ENCODE peak calls at places on chromosome 14, in six cellular contexts. H, F, B, D, C and N are unnamed samples.

GRCh38 chr14:91264151-91265150 is 19.9 kb upstream of the GPR68 start:
- DNase-seq in D (no peak), H (peak; percentile 57), F (no peak), C (no peak), B (no peak), N (no peak)

GRCh38 chr14:89187501-89187900 is 229.5 kb downstream of the FOXN3 start:
- DNase-seq in B (no peak), D (no peak), F (no peak), C (no peak), H (no peak), N (no peak)

GRCh38 chr14:72844528-72844927 is 49.4 kb downstream of the DPF3 start:
- DNase-seq in C (no peak), B (peak; percentile 66), H (no peak), F (no peak), D (no peak), N (no peak)

GRCh38 chr14:76780058-76780345 is 18.7 kb downstream of the VASH1 start:
- DNase-seq in C (no peak), D (no peak), B (no peak), H (no peak), F (no peak), N (no peak)

GRCh38 chr14:54503476-54503875 is 6.2 kb upstream of the CGRRF1 start:
- DNase-seq in H (no peak), C (no peak), B (peak; percentile 57), F (no peak), D (no peak), N (no peak)

GRCh38 chr14:90177537-90178189 is 78.7 kb upstream of the PSMC1 start:
- DNase-seq in C (no peak), B (peak; percentile 66), H (no peak), D (no peak), F (no peak), N (no peak)

GRCh38 chr14:61578745-61579144 is 116.6 kb upstream of the HIF1A start:
- DNase-seq in B (no peak), F (no peak), C (no peak), H (no peak), D (no peak), N (no peak)

GRCh38 chr14:84544486-84544885 is 985.5 kb upstream of the FLRT2 start:
- DNase-seq in C (no peak), F (no peak), D (no peak), H (no peak), B (no peak), N (no peak)

GRCh38 chr14:37142835-37143499 is 29.4 kb downstream of the SLC25A21 start:
- DNase-seq in F (no peak), D (no peak), C (no peak), B (peak; percentile 44), H (no peak), N (no peak)

GRCh38 chr14:100103261-100104005 is 38.2 kb downstream of the EVL start:
- DNase-seq in B (no peak), F (no peak), D (no peak), H (no peak), C (no peak), N (no peak)

GRCh38 chr14:65297744-65298143 is 114.8 kb upstream of the FUT8 start:
- DNase-seq in D (no peak), H (peak; percentile 78), B (no peak), C (no peak), F (no peak), N (no peak)

GRCh38 chr14:74964787-74965769 is 9.7 kb upstream of the PGF start:
- DNase-seq in C (no peak), F (no peak), H (no peak), D (no peak), B (peak; percentile 73), N (no peak)

GRCh38 chr14:61151276-61151675 is 129.9 kb downstream of the TMEM30B start:
- DNase-seq in F (no peak), B (no peak), D (no peak), H (no peak), C (no peak), N (no peak)

GRCh38 chr14:56244138-56244789 is 126.1 kb downstream of the PELI2 start:
- DNase-seq in B (peak; percentile 83), C (no peak), D (no peak), H (no peak), F (no peak), N (no peak)

GRCh38 chr14:82431031-82431430 is 897.4 kb upstream of the SEL1L start:
- DNase-seq in F (no peak), H (no peak), B (no peak), C (no peak), D (no peak), N (no peak)

GRCh38 chr14:65301862-65302539 is 110.5 kb upstream of the FUT8 start:
- DNase-seq in F (no peak), B (no peak), C (no peak), H (peak; percentile 68), D (no peak), N (no peak)

GRCh38 chr14:67759916-67760315 is 56.5 kb downstream of the ZFYVE26 start:
- DNase-seq in F (no peak), B (no peak), C (no peak), D (no peak), H (no peak), N (no peak)

GRCh38 chr14:70257526-70257925 is 68.8 kb upstream of the SLC8A3 start:
- DNase-seq in D (peak; percentile 20), C (no peak), H (no peak), F (no peak), B (peak; percentile 11), N (no peak)

GRCh38 chr14:93728651-93729016 is 59.7 kb downstream of the PRIMA1 start:
- DNase-seq in C (no peak), H (no peak), D (no peak), B (no peak), F (no peak), N (no peak)

GRCh38 chr14:59566725-59567124 is 9.9 kb downstream of the CCDC175 start:
- DNase-seq in H (no peak), C (no peak), D (no peak), B (no peak), F (no peak), N (no peak)

GRCh38 chr14:76826122-76826521 is at the start of gene LRRC74A:
- DNase-seq in C (no peak), B (no peak), F (no peak), D (no peak), H (no peak), N (no peak)

GRCh38 chr14:63717704-63718103 is 10.2 kb downstream of the SGPP1 start:
- DNase-seq in D (no peak), C (no peak), F (no peak), H (no peak), B (peak; percentile 13), N (no peak)

GRCh38 chr14:80764921-80765507 is 176.5 kb downstream of the CEP128 start:
- DNase-seq in B (no peak), F (no peak), C (no peak), D (no peak), H (no peak), N (no peak)

GRCh38 chr14:66884149-66884548 is 305.1 kb upstream of the GARIN2 start:
- DNase-seq in D (no peak), H (no peak), C (no peak), B (no peak), F (no peak), N (no peak)

GRCh38 chr14:102966681-102967505 is 44.4 kb downstream of the AMN start:
- DNase-seq in H (no peak), C (no peak), B (no peak), D (no peak), F (no peak), N (no peak)

GRCh38 chr14:103115845-103116572 is 7.3 kb upstream of the TNFAIP2 start:
- DNase-seq in F (no peak), B (peak; percentile 46), D (no peak), C (no peak), H (no peak), N (no peak)

GRCh38 chr14:101780887-101781239 is 19.4 kb downstream of the PPP2R5C start:
- DNase-seq in F (no peak), H (no peak), C (no peak), B (no peak), D (no peak), N (no peak)

GRCh38 chr14:88552859-88553258 is 1.9 kb downstream of the PTPN21 start:
- DNase-seq in C (no peak), H (no peak), F (no peak), D (no peak), B (no peak), N (no peak)

GRCh38 chr14:64728856-64729255 is 24.6 kb downstream of the PLEKHG3 start:
- DNase-seq in D (no peak), H (no peak), F (no peak), C (no peak), B (no peak), N (no peak)

GRCh38 chr14:78747809-78748208 is 577.6 kb downstream of the NRXN3 start:
- DNase-seq in F (no peak), D (no peak), B (no peak), H (no peak), C (no peak), N (no peak)

GRCh38 chr14:68020999-68021663 is 201.6 kb downstream of the RAD51B start:
- DNase-seq in D (peak; percentile 15), H (no peak), C (no peak), B (no peak), F (no peak), N (no peak)

GRCh38 chr14:102758087-102758486 is 19.2 kb upstream of the TRAF3 start:
- DNase-seq in D (no peak), H (no peak), C (no peak), B (no peak), F (no peak), N (no peak)

GRCh38 chr14:104282332-104283196 is 144.2 kb downstream of the KIF26A start:
- DNase-seq in C (no peak), H (peak; percentile 18), F (no peak), D (no peak), B (no peak), N (no peak)